ENCODE peak calls at places on chromosome 6, in five cellular contexts. Y is BJ, C is breast epithelium, X is GM18507, K is hypothalamus. V is an unnamed sample.

GRCh38 chr6:159819932-159820640 is 20.0 kb downstream of the PNLDC1 start:
- DNase-seq in Y (no peak), C (no peak), X (no peak), K (no peak), V (no peak)

GRCh38 chr6:163579111-163579879 is 164.8 kb downstream of the QKI start:
- DNase-seq in Y (no peak), C (no peak), X (no peak), K (no peak), V (no peak)

GRCh38 chr6:41232667-41233066 is 4.5 kb downstream of the TREML4 start:
- DNase-seq in Y (no peak), C (no peak), X (no peak), K (no peak), V (no peak)

GRCh38 chr6:108873971-108874370 is 25.7 kb downstream of the ARMC2 start:
- DNase-seq in Y (no peak), C (no peak), X (no peak), K (no peak), V (no peak)

GRCh38 chr6:80003841-80004198 is 629 bp upstream of the TTK start:
- DNase-seq in Y (no peak), C (peak; percentile 21), X (no peak), K (peak; percentile 24), V (no peak)

GRCh38 chr6:64589961-64590360 is 954.4 kb downstream of the PHF3 start:
- DNase-seq in Y (no peak), C (no peak), X (no peak), K (no peak), V (no peak)

GRCh38 chr6:69771158-69771906 is 25.5 kb downstream of the LMBRD1 start:
- DNase-seq in Y (no peak), C (no peak), X (no peak), K (no peak), V (no peak)

GRCh38 chr6:88856566-88856965 is 106.9 kb downstream of the RNGTT start:
- DNase-seq in Y (no peak), C (no peak), X (no peak), K (no peak), V (no peak)

GRCh38 chr6:41442800-41443501 is 103.2 kb upstream of the FOXP4 start:
- DNase-seq in Y (no peak), C (peak; percentile 38), X (no peak), K (no peak), V (no peak)

GRCh38 chr6:15987569-15987968 is 141.3 kb upstream of the MYLIP start:
- DNase-seq in Y (no peak), C (no peak), X (no peak), K (no peak), V (no peak)

GRCh38 chr6:20497200-20497820 is 36.9 kb upstream of the CDKAL1 start:
- DNase-seq in Y (peak; percentile 64), C (no peak), X (no peak), K (no peak), V (no peak)

GRCh38 chr6:162416845-162417537 is 310.6 kb downstream of the PRKN start:
- DNase-seq in Y (no peak), C (no peak), X (no peak), K (no peak), V (no peak)

GRCh38 chr6:92723390-92723931 is 695.9 kb downstream of the EPHA7 start:
- DNase-seq in Y (no peak), C (no peak), X (no peak), K (no peak), V (no peak)

GRCh38 chr6:82088978-82089855 is 158.3 kb downstream of the IBTK start:
- DNase-seq in Y (no peak), C (no peak), X (no peak), K (no peak), V (no peak)

GRCh38 chr6:75300206-75300605 is 15.6 kb upstream of the TMEM30A start:
- DNase-seq in Y (no peak), C (no peak), X (no peak), K (no peak), V (no peak)

GRCh38 chr6:29597184-29597583 is 12.3 kb downstream of the OR2H2 start:
- DNase-seq in Y (no peak), C (no peak), X (no peak), K (no peak), V (no peak)

GRCh38 chr6:159746759-159747158 is 15.1 kb upstream of the ACAT2 start:
- DNase-seq in Y (no peak), C (no peak), X (no peak), K (no peak), V (no peak)

GRCh38 chr6:91822581-91822980 is 1235.7 kb upstream of the MAP3K7 start:
- DNase-seq in Y (no peak), C (no peak), X (no peak), K (no peak), V (no peak)

GRCh38 chr6:3318226-3318625 is 59.5 kb downstream of the PSMG4 start:
- DNase-seq in Y (no peak), C (no peak), X (no peak), K (no peak), V (peak; percentile 57)

GRCh38 chr6:3359091-3359752 is 97.6 kb downstream of the SLC22A23 start:
- DNase-seq in Y (no peak), C (no peak), X (no peak), K (no peak), V (peak; percentile 18)

GRCh38 chr6:143419526-143419925 is 31.0 kb downstream of the ADAT2 start:
- DNase-seq in Y (no peak), C (no peak), X (no peak), K (no peak), V (no peak)

GRCh38 chr6:164283574-164283973 is 869.1 kb downstream of the QKI start:
- DNase-seq in Y (no peak), C (no peak), X (no peak), K (no peak), V (no peak)

GRCh38 chr6:27617700-27618689 is 145.1 kb upstream of the ZNF184 start:
- DNase-seq in Y (no peak), C (no peak), X (no peak), K (no peak), V (no peak)

GRCh38 chr6:147709396-147710272 is 201.1 kb downstream of the SAMD5 start:
- DNase-seq in Y (no peak), C (no peak), X (no peak), K (no peak), V (no peak)

GRCh38 chr6:38796006-38796405 is 80.9 kb downstream of the DNAH8 start:
- DNase-seq in Y (no peak), C (no peak), X (no peak), K (no peak), V (no peak)